ENCODE peak calls at places on chromosome 12, in six cellular contexts. One of them, this sample, is unnamed.

GRCh38 chr12:26340649-26341048 is 145.3 kb downstream of the SSPN start:
- DNase-seq in progenitor cell of endocrine pancreas: no peak
- DNase-seq in activated T-cell treated with anti-CD3 and anti-CD28 coated beads, Interleukin-2, amount 50 U/mL, for 1 hour: no peak
- DNase-seq in small intestine: no peak
- DNase-seq in ecto neural progenitor cell: no peak
- DNase-seq in pancreas: peak
- DNase-seq in this sample: no peak

GRCh38 chr12:110590806-110591326 is 7.7 kb upstream of the PPTC7 start:
- DNase-seq in ecto neural progenitor cell: no peak
- DNase-seq in progenitor cell of endocrine pancreas: no peak
- DNase-seq in activated T-cell treated with anti-CD3 and anti-CD28 coated beads, Interleukin-2, amount 50 U/mL, for 1 hour: no peak
- DNase-seq in small intestine: peak
- DNase-seq in pancreas: no peak
- DNase-seq in this sample: no peak

GRCh38 chr12:40117818-40118217 is 11.9 kb upstream of the SLC2A13 start:
- DNase-seq in progenitor cell of endocrine pancreas: no peak
- DNase-seq in activated T-cell treated with anti-CD3 and anti-CD28 coated beads, Interleukin-2, amount 50 U/mL, for 1 hour: no peak
- DNase-seq in pancreas: no peak
- DNase-seq in ecto neural progenitor cell: no peak
- DNase-seq in small intestine: no peak
- DNase-seq in this sample: no peak

GRCh38 chr12:121812320-121812871 is 8.6 kb downstream of the SETD1B start:
- DNase-seq in pancreas: peak
- DNase-seq in small intestine: peak
- DNase-seq in progenitor cell of endocrine pancreas: no peak
- DNase-seq in ecto neural progenitor cell: peak
- DNase-seq in activated T-cell treated with anti-CD3 and anti-CD28 coated beads, Interleukin-2, amount 50 U/mL, for 1 hour: no peak
- DNase-seq in this sample: no peak

GRCh38 chr12:55673638-55674037 is 34.1 kb downstream of the ITGA7 start:
- DNase-seq in activated T-cell treated with anti-CD3 and anti-CD28 coated beads, Interleukin-2, amount 50 U/mL, for 1 hour: no peak
- DNase-seq in pancreas: no peak
- DNase-seq in small intestine: no peak
- DNase-seq in ecto neural progenitor cell: no peak
- DNase-seq in progenitor cell of endocrine pancreas: no peak
- DNase-seq in this sample: no peak

GRCh38 chr12:110022980-110023633 is 23.9 kb downstream of the ANKRD13A start:
- DNase-seq in pancreas: no peak
- DNase-seq in small intestine: no peak
- DNase-seq in progenitor cell of endocrine pancreas: no peak
- DNase-seq in ecto neural progenitor cell: no peak
- DNase-seq in activated T-cell treated with anti-CD3 and anti-CD28 coated beads, Interleukin-2, amount 50 U/mL, for 1 hour: no peak
- DNase-seq in this sample: no peak

GRCh38 chr12:1443421-1444141 is 150.8 kb downstream of the FBXL14 start:
- DNase-seq in small intestine: no peak
- DNase-seq in ecto neural progenitor cell: no peak
- DNase-seq in progenitor cell of endocrine pancreas: no peak
- DNase-seq in activated T-cell treated with anti-CD3 and anti-CD28 coated beads, Interleukin-2, amount 50 U/mL, for 1 hour: no peak
- DNase-seq in pancreas: no peak
- DNase-seq in this sample: no peak

GRCh38 chr12:6688543-6688999 is 604 bp downstream of the ZNF384 start:
- DNase-seq in pancreas: no peak
- DNase-seq in small intestine: peak
- DNase-seq in activated T-cell treated with anti-CD3 and anti-CD28 coated beads, Interleukin-2, amount 50 U/mL, for 1 hour: no peak
- DNase-seq in progenitor cell of endocrine pancreas: no peak
- DNase-seq in ecto neural progenitor cell: no peak
- DNase-seq in this sample: peak

GRCh38 chr12:26128180-26128579 is 3.3 kb upstream of the BHLHE41 start:
- DNase-seq in activated T-cell treated with anti-CD3 and anti-CD28 coated beads, Interleukin-2, amount 50 U/mL, for 1 hour: no peak
- DNase-seq in small intestine: no peak
- DNase-seq in progenitor cell of endocrine pancreas: no peak
- DNase-seq in pancreas: no peak
- DNase-seq in ecto neural progenitor cell: no peak
- DNase-seq in this sample: no peak

GRCh38 chr12:953776-954175 is 4.3 kb upstream of the RAD52 start:
- DNase-seq in pancreas: no peak
- DNase-seq in small intestine: no peak
- DNase-seq in activated T-cell treated with anti-CD3 and anti-CD28 coated beads, Interleukin-2, amount 50 U/mL, for 1 hour: no peak
- DNase-seq in ecto neural progenitor cell: no peak
- DNase-seq in progenitor cell of endocrine pancreas: no peak
- DNase-seq in this sample: no peak

GRCh38 chr12:110256780-110257431 is 24.1 kb upstream of the ATP2A2 start:
- DNase-seq in ecto neural progenitor cell: no peak
- DNase-seq in activated T-cell treated with anti-CD3 and anti-CD28 coated beads, Interleukin-2, amount 50 U/mL, for 1 hour: no peak
- DNase-seq in small intestine: peak
- DNase-seq in pancreas: no peak
- DNase-seq in progenitor cell of endocrine pancreas: no peak
- DNase-seq in this sample: no peak

GRCh38 chr12:97386133-97386581 is 76.4 kb upstream of the RMST start:
- DNase-seq in pancreas: no peak
- DNase-seq in small intestine: no peak
- DNase-seq in activated T-cell treated with anti-CD3 and anti-CD28 coated beads, Interleukin-2, amount 50 U/mL, for 1 hour: no peak
- DNase-seq in progenitor cell of endocrine pancreas: no peak
- DNase-seq in ecto neural progenitor cell: peak
- DNase-seq in this sample: no peak

GRCh38 chr12:89309452-89309802 is 42.9 kb downstream of the DUSP6 start:
- DNase-seq in progenitor cell of endocrine pancreas: no peak
- DNase-seq in activated T-cell treated with anti-CD3 and anti-CD28 coated beads, Interleukin-2, amount 50 U/mL, for 1 hour: no peak
- DNase-seq in ecto neural progenitor cell: no peak
- DNase-seq in small intestine: no peak
- DNase-seq in pancreas: no peak
- DNase-seq in this sample: no peak

GRCh38 chr12:110122929-110123328 is 1.2 kb upstream of the IFT81 start:
- DNase-seq in small intestine: no peak
- DNase-seq in ecto neural progenitor cell: no peak
- DNase-seq in progenitor cell of endocrine pancreas: no peak
- DNase-seq in activated T-cell treated with anti-CD3 and anti-CD28 coated beads, Interleukin-2, amount 50 U/mL, for 1 hour: no peak
- DNase-seq in pancreas: no peak
- DNase-seq in this sample: no peak

GRCh38 chr12:53777412-53777811 is 25.6 kb upstream of the CISTR start:
- DNase-seq in pancreas: no peak
- DNase-seq in progenitor cell of endocrine pancreas: no peak
- DNase-seq in small intestine: no peak
- DNase-seq in activated T-cell treated with anti-CD3 and anti-CD28 coated beads, Interleukin-2, amount 50 U/mL, for 1 hour: no peak
- DNase-seq in ecto neural progenitor cell: no peak
- DNase-seq in this sample: no peak

GRCh38 chr12:115975411-115975810 is 302.1 kb downstream of the MED13L start:
- DNase-seq in activated T-cell treated with anti-CD3 and anti-CD28 coated beads, Interleukin-2, amount 50 U/mL, for 1 hour: no peak
- DNase-seq in small intestine: no peak
- DNase-seq in ecto neural progenitor cell: no peak
- DNase-seq in pancreas: no peak
- DNase-seq in progenitor cell of endocrine pancreas: no peak
- DNase-seq in this sample: no peak

GRCh38 chr12:121033625-121034349 is 5.3 kb downstream of the OASL start:
- DNase-seq in ecto neural progenitor cell: no peak
- DNase-seq in progenitor cell of endocrine pancreas: no peak
- DNase-seq in activated T-cell treated with anti-CD3 and anti-CD28 coated beads, Interleukin-2, amount 50 U/mL, for 1 hour: peak
- DNase-seq in pancreas: no peak
- DNase-seq in small intestine: peak
- DNase-seq in this sample: peak

GRCh38 chr12:75487310-75487709 is 6.8 kb downstream of the GLIPR1 start:
- DNase-seq in activated T-cell treated with anti-CD3 and anti-CD28 coated beads, Interleukin-2, amount 50 U/mL, for 1 hour: no peak
- DNase-seq in pancreas: no peak
- DNase-seq in small intestine: no peak
- DNase-seq in progenitor cell of endocrine pancreas: no peak
- DNase-seq in ecto neural progenitor cell: no peak
- DNase-seq in this sample: no peak

GRCh38 chr12:28767836-28768348 is 381.2 kb upstream of the FAR2 start:
- DNase-seq in activated T-cell treated with anti-CD3 and anti-CD28 coated beads, Interleukin-2, amount 50 U/mL, for 1 hour: no peak
- DNase-seq in small intestine: no peak
- DNase-seq in pancreas: no peak
- DNase-seq in progenitor cell of endocrine pancreas: no peak
- DNase-seq in ecto neural progenitor cell: no peak
- DNase-seq in this sample: no peak

GRCh38 chr12:59929091-59929490 is 333.3 kb downstream of the SLC16A7 start:
- DNase-seq in small intestine: no peak
- DNase-seq in progenitor cell of endocrine pancreas: no peak
- DNase-seq in activated T-cell treated with anti-CD3 and anti-CD28 coated beads, Interleukin-2, amount 50 U/mL, for 1 hour: no peak
- DNase-seq in pancreas: no peak
- DNase-seq in ecto neural progenitor cell: no peak
- DNase-seq in this sample: no peak

GRCh38 chr12:51661199-51661598 is 70.2 kb downstream of the SCN8A start:
- DNase-seq in activated T-cell treated with anti-CD3 and anti-CD28 coated beads, Interleukin-2, amount 50 U/mL, for 1 hour: no peak
- DNase-seq in ecto neural progenitor cell: no peak
- DNase-seq in progenitor cell of endocrine pancreas: no peak
- DNase-seq in small intestine: no peak
- DNase-seq in pancreas: no peak
- DNase-seq in this sample: no peak

GRCh38 chr12:122518908-122519307 is 7.8 kb downstream of the RSRC2 start:
- DNase-seq in progenitor cell of endocrine pancreas: no peak
- DNase-seq in pancreas: no peak
- DNase-seq in ecto neural progenitor cell: no peak
- DNase-seq in small intestine: no peak
- DNase-seq in activated T-cell treated with anti-CD3 and anti-CD28 coated beads, Interleukin-2, amount 50 U/mL, for 1 hour: no peak
- DNase-seq in this sample: no peak

GRCh38 chr12:11656550-11656949 is 7.1 kb downstream of the ETV6 start:
- DNase-seq in activated T-cell treated with anti-CD3 and anti-CD28 coated beads, Interleukin-2, amount 50 U/mL, for 1 hour: no peak
- DNase-seq in pancreas: no peak
- DNase-seq in small intestine: no peak
- DNase-seq in progenitor cell of endocrine pancreas: no peak
- DNase-seq in ecto neural progenitor cell: no peak
- DNase-seq in this sample: no peak

GRCh38 chr12:14262771-14263511 is 102.5 kb upstream of the ATF7IP start:
- DNase-seq in ecto neural progenitor cell: no peak
- DNase-seq in small intestine: no peak
- DNase-seq in pancreas: no peak
- DNase-seq in activated T-cell treated with anti-CD3 and anti-CD28 coated beads, Interleukin-2, amount 50 U/mL, for 1 hour: no peak
- DNase-seq in progenitor cell of endocrine pancreas: no peak
- DNase-seq in this sample: no peak

GRCh38 chr12:122081697-122082221 is 3.2 kb downstream of the MLXIP start:
- DNase-seq in pancreas: no peak
- DNase-seq in ecto neural progenitor cell: no peak
- DNase-seq in small intestine: peak
- DNase-seq in activated T-cell treated with anti-CD3 and anti-CD28 coated beads, Interleukin-2, amount 50 U/mL, for 1 hour: no peak
- DNase-seq in progenitor cell of endocrine pancreas: no peak
- DNase-seq in this sample: peak

GRCh38 chr12:126069549-126070165 is 1004.4 kb downstream of the AACS start:
- DNase-seq in activated T-cell treated with anti-CD3 and anti-CD28 coated beads, Interleukin-2, amount 50 U/mL, for 1 hour: peak
- DNase-seq in ecto neural progenitor cell: peak
- DNase-seq in progenitor cell of endocrine pancreas: peak
- DNase-seq in small intestine: peak
- DNase-seq in pancreas: peak
- DNase-seq in this sample: peak

GRCh38 chr12:67052981-67053380 is 216.2 kb upstream of the CAND1 start:
- DNase-seq in activated T-cell treated with anti-CD3 and anti-CD28 coated beads, Interleukin-2, amount 50 U/mL, for 1 hour: no peak
- DNase-seq in small intestine: no peak
- DNase-seq in ecto neural progenitor cell: no peak
- DNase-seq in progenitor cell of endocrine pancreas: no peak
- DNase-seq in pancreas: no peak
- DNase-seq in this sample: no peak

GRCh38 chr12:46664771-46665287 is 161.0 kb downstream of the SLC38A4 start:
- DNase-seq in activated T-cell treated with anti-CD3 and anti-CD28 coated beads, Interleukin-2, amount 50 U/mL, for 1 hour: no peak
- DNase-seq in ecto neural progenitor cell: no peak
- DNase-seq in progenitor cell of endocrine pancreas: no peak
- DNase-seq in small intestine: peak
- DNase-seq in pancreas: no peak
- DNase-seq in this sample: no peak

GRCh38 chr12:57340104-57340503 is 89.1 kb upstream of the STAC3 start:
- DNase-seq in small intestine: peak
- DNase-seq in activated T-cell treated with anti-CD3 and anti-CD28 coated beads, Interleukin-2, amount 50 U/mL, for 1 hour: no peak
- DNase-seq in pancreas: peak
- DNase-seq in progenitor cell of endocrine pancreas: no peak
- DNase-seq in ecto neural progenitor cell: no peak
- DNase-seq in this sample: no peak

GRCh38 chr12:70571705-70572269 is 65.4 kb downstream of the PTPRB start:
- DNase-seq in progenitor cell of endocrine pancreas: no peak
- DNase-seq in ecto neural progenitor cell: no peak
- DNase-seq in activated T-cell treated with anti-CD3 and anti-CD28 coated beads, Interleukin-2, amount 50 U/mL, for 1 hour: no peak
- DNase-seq in pancreas: no peak
- DNase-seq in small intestine: peak
- DNase-seq in this sample: no peak

GRCh38 chr12:108600702-108601007 is 2.8 kb upstream of the TMEM119 start:
- DNase-seq in pancreas: no peak
- DNase-seq in progenitor cell of endocrine pancreas: no peak
- DNase-seq in activated T-cell treated with anti-CD3 and anti-CD28 coated beads, Interleukin-2, amount 50 U/mL, for 1 hour: no peak
- DNase-seq in ecto neural progenitor cell: no peak
- DNase-seq in small intestine: no peak
- DNase-seq in this sample: no peak

GRCh38 chr12:2450553-2450952 is 344.2 kb upstream of the FKBP4 start:
- DNase-seq in ecto neural progenitor cell: no peak
- DNase-seq in small intestine: no peak
- DNase-seq in progenitor cell of endocrine pancreas: no peak
- DNase-seq in pancreas: no peak
- DNase-seq in activated T-cell treated with anti-CD3 and anti-CD28 coated beads, Interleukin-2, amount 50 U/mL, for 1 hour: no peak
- DNase-seq in this sample: no peak

GRCh38 chr12:101051901-101052550 is 158.0 kb downstream of the SLC5A8 start:
- DNase-seq in activated T-cell treated with anti-CD3 and anti-CD28 coated beads, Interleukin-2, amount 50 U/mL, for 1 hour: no peak
- DNase-seq in ecto neural progenitor cell: no peak
- DNase-seq in pancreas: peak
- DNase-seq in progenitor cell of endocrine pancreas: no peak
- DNase-seq in small intestine: peak
- DNase-seq in this sample: no peak

GRCh38 chr12:111405856-111406473 is at the start of gene SH2B3:
- DNase-seq in ecto neural progenitor cell: no peak
- DNase-seq in activated T-cell treated with anti-CD3 and anti-CD28 coated beads, Interleukin-2, amount 50 U/mL, for 1 hour: no peak
- DNase-seq in small intestine: no peak
- DNase-seq in progenitor cell of endocrine pancreas: no peak
- DNase-seq in pancreas: peak
- DNase-seq in this sample: no peak

GRCh38 chr12:19988918-19989317 is 379.4 kb upstream of the PDE3A start:
- DNase-seq in ecto neural progenitor cell: no peak
- DNase-seq in small intestine: no peak
- DNase-seq in pancreas: no peak
- DNase-seq in activated T-cell treated with anti-CD3 and anti-CD28 coated beads, Interleukin-2, amount 50 U/mL, for 1 hour: no peak
- DNase-seq in progenitor cell of endocrine pancreas: no peak
- DNase-seq in this sample: no peak

GRCh38 chr12:39401459-39401858 is 41.5 kb downstream of the KIF21A start:
- DNase-seq in activated T-cell treated with anti-CD3 and anti-CD28 coated beads, Interleukin-2, amount 50 U/mL, for 1 hour: no peak
- DNase-seq in small intestine: no peak
- DNase-seq in progenitor cell of endocrine pancreas: no peak
- DNase-seq in ecto neural progenitor cell: no peak
- DNase-seq in pancreas: no peak
- DNase-seq in this sample: no peak

This sample was measured in T-helper 9 cell.